ENCODE peak calls at places on chromosome 17, in five cellular contexts. K, H, G, U and X are unnamed samples.

GRCh38 chr17:1492249-1493206 is at the start of gene MYO1C:
- DNase-seq in K (no peak), G (no peak), U (no peak), H (no peak), X (no peak)

GRCh38 chr17:43712397-43712796 is 46.2 kb downstream of the SOST start:
- DNase-seq in U (no peak), H (no peak), K (no peak), G (no peak), X (no peak)

GRCh38 chr17:35171834-35172233 is 22.4 kb downstream of the SLC35G3 start:
- DNase-seq in H (no peak), G (no peak), K (no peak), U (no peak), X (no peak)

GRCh38 chr17:79812206-79812968 is 15.5 kb upstream of the CBX8 start:
- DNase-seq in G (no peak), U (no peak), H (no peak), K (no peak), X (no peak)

GRCh38 chr17:31877911-31878702 is 19.1 kb upstream of the COPRS start:
- DNase-seq in U (no peak), G (no peak), K (no peak), H (no peak), X (no peak)

GRCh38 chr17:47318197-47318918 is 5.4 kb upstream of the EFCAB13 start:
- DNase-seq in G (no peak), H (no peak), K (no peak), U (no peak), X (no peak)

GRCh38 chr17:68175416-68175815 is 72.4 kb upstream of the AMZ2 start:
- DNase-seq in K (no peak), G (no peak), H (no peak), U (no peak), X (no peak)

GRCh38 chr17:69404398-69404797 is 10.1 kb upstream of the MAP2K6 start:
- DNase-seq in H (no peak), U (no peak), G (no peak), K (no peak), X (no peak)

GRCh38 chr17:61313515-61314326 is 85.9 kb upstream of the TBX2 start:
- DNase-seq in K (no peak), H (no peak), G (no peak), U (no peak), X (no peak)

GRCh38 chr17:12089809-12090384 is 69.2 kb downstream of the MAP2K4 start:
- DNase-seq in K (no peak), U (no peak), G (no peak), H (no peak), X (no peak)

GRCh38 chr17:48153711-48154642 is 46.4 kb downstream of the SNX11 start:
- DNase-seq in U (peak; percentile 45), K (no peak), H (peak; percentile 88), G (peak; percentile 86), X (no peak)

GRCh38 chr17:69050999-69051775 is 9.5 kb downstream of the ABCA9 start:
- DNase-seq in U (no peak), G (no peak), K (no peak), H (no peak), X (no peak)

GRCh38 chr17:44258811-44259351 is 9.1 kb downstream of the SLC4A1 start:
- DNase-seq in U (no peak), K (no peak), G (no peak), H (no peak), X (no peak)

GRCh38 chr17:44108440-44109311 is 14.8 kb downstream of the HDAC5 start:
- DNase-seq in K (peak; percentile 88), U (no peak), G (peak; percentile 91), H (peak; percentile 82), X (peak; percentile 82)

DNA sequence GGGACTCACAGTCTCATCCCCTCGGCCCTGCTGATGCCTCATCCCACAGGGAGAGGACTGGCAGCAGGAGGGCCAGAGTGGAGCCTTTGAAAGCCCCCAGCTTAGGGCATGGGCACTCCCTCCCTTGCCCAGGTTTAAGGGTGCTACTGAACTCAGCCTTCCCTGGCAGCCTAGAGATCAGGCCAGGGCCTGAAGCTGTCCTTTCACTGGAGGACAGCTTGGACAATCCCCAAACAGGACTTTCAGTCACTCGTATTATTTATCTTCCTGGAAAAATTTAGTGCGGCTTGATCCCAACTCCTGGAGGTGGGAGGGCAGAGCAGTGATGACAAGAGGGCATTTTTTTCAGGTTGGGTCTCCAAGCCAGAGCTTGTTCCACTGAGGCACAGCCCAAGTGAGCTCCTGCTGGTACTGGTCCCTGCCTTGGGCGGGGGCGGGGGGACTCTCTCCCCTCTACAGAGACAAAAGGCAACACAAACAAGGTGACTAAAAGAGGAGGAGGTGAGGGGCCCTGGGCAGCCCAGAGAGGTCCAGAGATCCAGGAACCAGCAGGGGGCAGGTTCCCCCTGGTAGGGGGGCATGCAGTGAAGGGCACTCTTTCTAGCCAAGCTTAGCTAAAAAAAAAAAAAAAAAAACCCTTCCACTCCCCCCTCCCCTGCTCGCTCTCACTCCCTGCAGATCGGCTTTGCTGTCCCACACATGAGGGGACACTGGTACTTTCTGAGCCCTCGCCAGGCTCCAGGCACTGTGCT is 1.7 kb downstream of the ZNF385C start:
- DNase-seq in K (no peak), U (no peak), G (no peak), H (no peak), X (no peak)
- TF ChIP-seq CTCF in K (no peak), U (no peak), G (no peak), H (no peak), X (no peak)

DNA sequence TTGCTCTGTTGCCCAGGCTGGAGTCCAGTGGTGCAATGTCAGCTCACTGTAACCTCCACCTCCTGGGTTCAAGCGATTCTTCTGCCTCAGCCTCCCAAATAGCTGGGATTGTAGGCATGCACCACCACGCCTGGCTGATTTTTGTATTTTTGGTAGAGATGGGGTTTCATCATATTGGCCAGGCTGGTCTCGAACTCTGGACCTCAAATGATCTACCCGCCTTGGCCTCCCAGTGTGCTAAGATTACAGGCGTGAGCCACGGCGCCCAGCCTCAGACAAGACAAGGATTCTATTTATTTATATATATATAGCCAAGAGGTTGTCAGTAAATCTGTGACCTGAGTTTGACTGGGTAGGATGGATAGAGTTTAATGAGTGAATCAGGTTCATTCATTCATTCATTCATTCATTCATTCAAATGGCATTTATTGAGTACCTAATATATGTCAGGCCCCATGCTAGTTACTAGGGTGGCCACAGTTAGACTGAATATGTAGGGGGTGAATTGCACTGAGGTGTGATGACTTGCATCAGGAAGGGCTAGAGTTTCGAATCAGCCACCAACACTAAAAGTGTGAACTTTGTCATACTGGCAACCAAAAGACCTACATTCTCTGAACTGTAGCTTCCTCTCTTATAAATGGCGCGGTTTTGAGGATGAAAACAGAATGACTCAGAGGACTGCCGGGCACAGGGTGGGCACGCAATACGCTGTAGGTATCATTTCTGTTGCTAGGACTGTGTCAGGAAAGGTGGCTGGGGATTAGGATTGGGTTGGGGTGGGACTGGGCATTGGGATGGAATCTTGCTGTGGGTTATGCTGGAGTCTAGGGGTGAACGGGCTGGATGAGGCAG is 37.8 kb downstream of the ITGAE start:
- DNase-seq in U (no peak), H (no peak), G (no peak), K (no peak), X (no peak)
- H3K4me3 ChIP-seq in U (no peak overlapping the region), H (no peak overlapping the region), G (no peak overlapping the region), K (no peak overlapping the region), X (no peak overlapping the region)

GRCh38 chr17:16327018-16327417 is 26.3 kb downstream of the CENPV start:
- DNase-seq in U (no peak), K (no peak), H (no peak), G (no peak), X (no peak)

GRCh38 chr17:16325964-16326363 is 27.3 kb downstream of the CENPV start:
- DNase-seq in H (no peak), U (no peak), G (no peak), K (no peak), X (no peak)

DNA sequence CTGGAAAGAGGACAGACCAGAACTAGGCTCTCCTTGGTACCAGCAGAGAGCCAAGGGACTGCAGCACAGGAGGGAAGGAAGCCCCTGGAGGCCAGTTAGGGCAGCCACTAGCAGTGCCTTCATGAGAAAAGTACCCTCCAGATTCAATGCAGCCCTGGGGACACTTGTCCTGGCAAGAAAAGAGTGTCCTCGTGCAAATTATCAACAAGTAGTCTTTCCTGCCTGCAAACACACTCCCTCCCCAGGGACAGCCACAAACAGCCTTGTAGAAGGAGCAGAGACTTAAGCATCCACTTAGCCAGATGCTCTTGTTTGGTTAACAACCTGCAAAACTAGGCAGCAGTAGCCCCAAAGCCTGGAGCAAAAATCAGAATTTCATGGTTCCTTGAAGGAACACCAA is 24.3 kb downstream of the CENPV start:
- DNase-seq in U (no peak), H (no peak), G (no peak), K (no peak), X (no peak)
- TF ChIP-seq CTCF in U (peak; percentile 41), H (no peak), G (no peak), K (no peak), X (no peak)

GRCh38 chr17:49745175-49746139 is 18.5 kb downstream of the FAM117A start:
- DNase-seq in H (no peak), K (no peak), U (no peak), G (no peak), X (no peak)
- H3K4me3 ChIP-seq in H (no peak overlapping the region), K (no peak overlapping the region), U (no peak overlapping the region), G (no peak overlapping the region), X (no peak overlapping the region)

GRCh38 chr17:18043491-18043890 is 4.3 kb downstream of the GID4 start:
- DNase-seq in U (peak; percentile 12), K (no peak), G (peak; percentile 26), H (no peak), X (no peak)
- TF ChIP-seq CTCF in U (peak; percentile 5), K (no peak), G (peak; percentile 29), H (no peak), X (peak; percentile 26)

GRCh38 chr17:75338335-75338734 is 49.1 kb upstream of the SLC25A19 start:
- DNase-seq in K (no peak), U (no peak), G (no peak), H (no peak), X (no peak)
- H3K4me3 ChIP-seq in K (no peak overlapping the region), U (no peak overlapping the region), G (no peak overlapping the region), H (no peak overlapping the region), X (no peak overlapping the region)

GRCh38 chr17:38761612-38762011 is 9.1 kb downstream of the PSMB3 start:
- DNase-seq in U (peak; percentile 34), G (peak; percentile 37), H (peak; percentile 56), K (no peak), X (no peak)
- TF ChIP-seq CTCF in U (peak; percentile 65), G (peak; percentile 30), H (no peak), K (no peak), X (no peak)

GRCh38 chr17:49496866-49497146 is 1.7 kb downstream of the NGFR start:
- DNase-seq in U (no peak), G (no peak), K (no peak), H (no peak), X (no peak)

GRCh38 chr17:49495842-49496182 is 719 bp downstream of the NGFR start:
- DNase-seq in U (no peak), G (no peak), K (no peak), H (no peak), X (no peak)

GRCh38 chr17:49496183-49496865 is 1.2 kb downstream of the NGFR start:
- DNase-seq in K (peak; percentile 29), U (no peak), H (no peak), G (peak; percentile 89), X (peak; percentile 85)

GRCh38 chr17:49497147-49498036 is 2.3 kb downstream of the NGFR start:
- DNase-seq in K (peak; percentile 52), H (no peak), G (peak; percentile 54), U (no peak), X (no peak)

GRCh38 chr17:49498037-49498615 is 3.0 kb downstream of the NGFR start:
- DNase-seq in H (no peak), U (no peak), K (no peak), G (no peak), X (no peak)
- H3K4me3 ChIP-seq in H (no peak overlapping the region), U (no peak overlapping the region), K (peak overlapping the region; percentile 49), G (no peak overlapping the region), X (no peak overlapping the region)